ENCODE peak calls at places on chromosome 15, in five cellular contexts. C, B, P, H and T are unnamed samples.
A peak's percentile ranks its signal among the peaks of the same experiment; 100 is the strongest.

GRCh38 chr15:52256930-52257733 is 38.5 kb downstream of the MYO5C start:
- DNase-seq in H (no peak), B (no peak), P (no peak), C (no peak), T (no peak)

GRCh38 chr15:69665641-69666091 is 213.0 kb downstream of the RPLP1 start:
- DNase-seq in H (no peak), P (no peak), C (no peak), B (peak; percentile 27), T (no peak)

GRCh38 chr15:47466357-47466756 is 250.9 kb upstream of the SEMA6D start:
- DNase-seq in H (no peak), P (no peak), B (no peak), C (no peak), T (peak; percentile 44)

GRCh38 chr15:81859737-81860516 is 185.9 kb downstream of the MEX3B start:
- DNase-seq in B (no peak), H (no peak), P (no peak), C (no peak), T (no peak)

GRCh38 chr15:62105266-62105665 is 38.5 kb downstream of the C2CD4A start:
- DNase-seq in B (no peak), H (no peak), C (no peak), P (no peak), T (no peak)

GRCh38 chr15:91336691-91337090 is 236.6 kb downstream of the SV2B start:
- DNase-seq in B (no peak), P (no peak), C (no peak), H (no peak), T (no peak)

GRCh38 chr15:64948916-64949315 is 37.2 kb downstream of the ANKDD1A start:
- DNase-seq in P (no peak), H (no peak), C (no peak), B (no peak), T (no peak)

GRCh38 chr15:51314391-51315337 is 23.7 kb downstream of the CYP19A1 start:
- DNase-seq in P (no peak), C (no peak), H (no peak), B (no peak), T (no peak)

GRCh38 chr15:64050281-64051092 is 4.2 kb upstream of the DAPK2 start:
- DNase-seq in P (no peak), H (no peak), C (no peak), B (no peak), T (no peak)

GRCh38 chr15:62999923-63000484 is 42.5 kb upstream of the TPM1 start:
- DNase-seq in C (no peak), H (no peak), B (no peak), P (peak; percentile 46), T (no peak)

GRCh38 chr15:36778516-36778915 is 199.1 kb downstream of the CDIN1 start:
- DNase-seq in H (no peak), B (no peak), C (peak; percentile 97), P (no peak), T (peak; percentile 79)